ENCODE peak calls at places on chromosomes 12 and 14, in six cellular contexts. One of them, this sample, is unnamed.

GRCh38 chr14:68278568-68279436 is 459.2 kb downstream of the RAD51B start:
- DNase-seq in lower leg skin: no peak
- DNase-seq in astrocyte of the spinal cord: peak; percentile 87
- DNase-seq in heart right ventricle: no peak
- DNase-seq in GM12865: peak; percentile 47
- DNase-seq in choroid plexus epithelial cell: peak; percentile 61
- DNase-seq in this sample: no peak

GRCh38 chr12:58254463-58254862 is 313.1 kb downstream of the ATP23 start:
- DNase-seq in lower leg skin: no peak
- DNase-seq in astrocyte of the spinal cord: no peak
- DNase-seq in heart right ventricle: no peak
- DNase-seq in GM12865: no peak
- DNase-seq in choroid plexus epithelial cell: no peak
- DNase-seq in this sample: no peak

GRCh38 chr12:131407221-131408035 is 303.5 kb upstream of the SFSWAP start:
- DNase-seq in lower leg skin: no peak
- DNase-seq in astrocyte of the spinal cord: no peak
- DNase-seq in heart right ventricle: no peak
- DNase-seq in GM12865: no peak
- DNase-seq in choroid plexus epithelial cell: no peak
- DNase-seq in this sample: no peak

GRCh38 chr12:123404581-123404980 is 20.6 kb downstream of the KMT5A start:
- DNase-seq in lower leg skin: no peak
- DNase-seq in astrocyte of the spinal cord: no peak
- DNase-seq in heart right ventricle: no peak
- DNase-seq in GM12865: no peak
- DNase-seq in choroid plexus epithelial cell: no peak
- DNase-seq in this sample: no peak

GRCh38 chr12:43370299-43370698 is 181.7 kb downstream of the ADAMTS20 start:
- DNase-seq in lower leg skin: no peak
- DNase-seq in astrocyte of the spinal cord: peak; percentile 47
- DNase-seq in heart right ventricle: no peak
- DNase-seq in GM12865: no peak
- DNase-seq in choroid plexus epithelial cell: peak; percentile 79
- DNase-seq in this sample: no peak

GRCh38 chr12:97194551-97194950 is 268.1 kb upstream of the RMST start:
- DNase-seq in lower leg skin: no peak
- DNase-seq in astrocyte of the spinal cord: no peak
- DNase-seq in heart right ventricle: no peak
- DNase-seq in GM12865: no peak
- DNase-seq in choroid plexus epithelial cell: no peak
- DNase-seq in this sample: no peak

GRCh38 chr12:1833596-1834028 is 13.2 kb downstream of the LRTM2 start:
- DNase-seq in lower leg skin: no peak
- DNase-seq in astrocyte of the spinal cord: no peak
- DNase-seq in heart right ventricle: no peak
- DNase-seq in GM12865: no peak
- DNase-seq in choroid plexus epithelial cell: no peak
- DNase-seq in this sample: peak; percentile 0

GRCh38 chr12:12872934-12873275 is 18.5 kb upstream of the GPRC5A start:
- DNase-seq in lower leg skin: no peak
- DNase-seq in astrocyte of the spinal cord: peak; percentile 59
- DNase-seq in heart right ventricle: no peak
- DNase-seq in GM12865: no peak
- DNase-seq in choroid plexus epithelial cell: peak; percentile 37
- DNase-seq in this sample: no peak

GRCh38 chr12:3218846-3219632 is 141.9 kb downstream of the TSPAN9 start:
- DNase-seq in lower leg skin: no peak
- DNase-seq in astrocyte of the spinal cord: no peak
- DNase-seq in heart right ventricle: no peak
- DNase-seq in GM12865: no peak
- DNase-seq in choroid plexus epithelial cell: no peak
- DNase-seq in this sample: peak; percentile 37

GRCh38 chr14:41925409-41925808 is 318.7 kb downstream of the LRFN5 start:
- DNase-seq in lower leg skin: no peak
- DNase-seq in astrocyte of the spinal cord: peak; percentile 32
- DNase-seq in heart right ventricle: no peak
- DNase-seq in GM12865: no peak
- DNase-seq in choroid plexus epithelial cell: peak; percentile 43
- DNase-seq in this sample: no peak

GRCh38 chr12:54558311-54558710 is 8.9 kb downstream of the PDE1B start:
- DNase-seq in lower leg skin: no peak
- DNase-seq in astrocyte of the spinal cord: no peak
- DNase-seq in heart right ventricle: no peak
- DNase-seq in GM12865: no peak
- DNase-seq in choroid plexus epithelial cell: no peak
- DNase-seq in this sample: no peak

GRCh38 chr12:95646781-95647184 is 95.5 kb upstream of the USP44 start:
- DNase-seq in lower leg skin: peak; percentile 59
- DNase-seq in astrocyte of the spinal cord: peak; percentile 78
- DNase-seq in heart right ventricle: no peak
- DNase-seq in GM12865: no peak
- DNase-seq in choroid plexus epithelial cell: peak; percentile 83
- DNase-seq in this sample: peak; percentile 43

GRCh38 chr14:72889366-72889765 is 4.5 kb downstream of the DPF3 start:
- DNase-seq in lower leg skin: no peak
- DNase-seq in astrocyte of the spinal cord: no peak
- DNase-seq in heart right ventricle: no peak
- DNase-seq in GM12865: no peak
- DNase-seq in choroid plexus epithelial cell: no peak
- DNase-seq in this sample: no peak

GRCh38 chr12:78584695-78585094 is 279.9 kb upstream of the SYT1 start:
- DNase-seq in lower leg skin: no peak
- DNase-seq in astrocyte of the spinal cord: peak; percentile 11
- DNase-seq in heart right ventricle: no peak
- DNase-seq in GM12865: peak; percentile 41
- DNase-seq in choroid plexus epithelial cell: peak; percentile 35
- DNase-seq in this sample: no peak

GRCh38 chr12:33994857-33995808 is 27.2 kb upstream of the ALG10 start:
- DNase-seq in lower leg skin: no peak
- DNase-seq in astrocyte of the spinal cord: no peak
- DNase-seq in heart right ventricle: no peak
- DNase-seq in GM12865: no peak
- DNase-seq in choroid plexus epithelial cell: no peak
- DNase-seq in this sample: no peak

GRCh38 chr14:77353469-77354141 is 23.3 kb downstream of the TMED8 start:
- DNase-seq in lower leg skin: no peak
- DNase-seq in astrocyte of the spinal cord: no peak
- DNase-seq in heart right ventricle: no peak
- DNase-seq in GM12865: no peak
- DNase-seq in choroid plexus epithelial cell: no peak
- DNase-seq in this sample: no peak

GRCh38 chr14:34873591-34874385 is 1.4 kb downstream of the BAZ1A start:
- DNase-seq in lower leg skin: peak; percentile 97
- DNase-seq in astrocyte of the spinal cord: peak; percentile 71
- DNase-seq in heart right ventricle: peak; percentile 90
- DNase-seq in GM12865: peak; percentile 92
- DNase-seq in choroid plexus epithelial cell: peak; percentile 36
- DNase-seq in this sample: peak; percentile 95

GRCh38 chr12:76346798-76347420 is 1.3 kb downstream of the BBS10 start:
- DNase-seq in lower leg skin: no peak
- DNase-seq in astrocyte of the spinal cord: peak; percentile 73
- DNase-seq in heart right ventricle: peak; percentile 35
- DNase-seq in GM12865: peak; percentile 66
- DNase-seq in choroid plexus epithelial cell: peak; percentile 85
- DNase-seq in this sample: no peak
- H3K4me3 ChIP-seq in lower leg skin: no peak overlapping the region
- H3K4me3 ChIP-seq in astrocyte of the spinal cord: peak overlapping the region; percentile 82
- H3K4me3 ChIP-seq in heart right ventricle: peak overlapping the region; percentile 78
- H3K4me3 ChIP-seq in GM12865: peak overlapping the region; percentile 85
- H3K4me3 ChIP-seq in choroid plexus epithelial cell: peak overlapping the region; percentile 91
- H3K4me3 ChIP-seq in this sample: peak overlapping the region; percentile 100

GRCh38 chr12:66014818-66015217 is 115.7 kb downstream of the LLPH start:
- DNase-seq in lower leg skin: no peak
- DNase-seq in astrocyte of the spinal cord: peak; percentile 25
- DNase-seq in heart right ventricle: no peak
- DNase-seq in GM12865: no peak
- DNase-seq in choroid plexus epithelial cell: peak; percentile 26
- DNase-seq in this sample: no peak

GRCh38 chr12:66024966-66025365 is 105.6 kb downstream of the LLPH start:
- DNase-seq in lower leg skin: no peak
- DNase-seq in astrocyte of the spinal cord: no peak
- DNase-seq in heart right ventricle: no peak
- DNase-seq in GM12865: no peak
- DNase-seq in choroid plexus epithelial cell: no peak
- DNase-seq in this sample: no peak

GRCh38 chr12:66025477-66025876 is 105.1 kb downstream of the LLPH start:
- DNase-seq in lower leg skin: no peak
- DNase-seq in astrocyte of the spinal cord: peak; percentile 51
- DNase-seq in heart right ventricle: no peak
- DNase-seq in GM12865: no peak
- DNase-seq in choroid plexus epithelial cell: no peak
- DNase-seq in this sample: no peak

GRCh38 chr12:66017736-66018135 is 112.8 kb downstream of the LLPH start:
- DNase-seq in lower leg skin: no peak
- DNase-seq in astrocyte of the spinal cord: no peak
- DNase-seq in heart right ventricle: no peak
- DNase-seq in GM12865: no peak
- DNase-seq in choroid plexus epithelial cell: no peak
- DNase-seq in this sample: no peak

DNA sequence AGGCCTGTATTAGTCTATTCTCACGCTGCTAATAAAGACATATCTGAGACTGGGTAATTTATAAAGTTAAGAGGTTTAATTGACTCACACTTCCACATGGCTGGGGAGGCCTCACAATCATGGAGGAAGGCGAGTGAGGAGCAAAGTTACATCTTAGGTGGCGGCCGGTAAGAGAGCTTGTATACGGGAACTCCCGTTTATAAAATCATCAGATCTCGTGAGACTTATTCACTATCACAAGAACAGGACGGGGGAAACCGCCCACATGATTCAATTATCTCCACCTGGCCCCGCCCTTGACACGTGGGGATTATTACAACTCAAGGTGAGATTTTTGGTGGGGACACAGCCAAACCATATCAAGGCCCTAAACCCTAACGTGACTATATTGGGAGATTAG is 110.1 kb downstream of the LLPH start:
- DNase-seq in lower leg skin: no peak
- DNase-seq in astrocyte of the spinal cord: no peak
- DNase-seq in heart right ventricle: no peak
- DNase-seq in GM12865: no peak
- DNase-seq in choroid plexus epithelial cell: no peak
- DNase-seq in this sample: no peak
- H3K4me3 ChIP-seq in lower leg skin: no peak overlapping the region
- H3K4me3 ChIP-seq in astrocyte of the spinal cord: no peak overlapping the region
- H3K4me3 ChIP-seq in heart right ventricle: no peak overlapping the region
- H3K4me3 ChIP-seq in GM12865: no peak overlapping the region
- H3K4me3 ChIP-seq in choroid plexus epithelial cell: no peak overlapping the region
- H3K4me3 ChIP-seq in this sample: no peak overlapping the region

DNA sequence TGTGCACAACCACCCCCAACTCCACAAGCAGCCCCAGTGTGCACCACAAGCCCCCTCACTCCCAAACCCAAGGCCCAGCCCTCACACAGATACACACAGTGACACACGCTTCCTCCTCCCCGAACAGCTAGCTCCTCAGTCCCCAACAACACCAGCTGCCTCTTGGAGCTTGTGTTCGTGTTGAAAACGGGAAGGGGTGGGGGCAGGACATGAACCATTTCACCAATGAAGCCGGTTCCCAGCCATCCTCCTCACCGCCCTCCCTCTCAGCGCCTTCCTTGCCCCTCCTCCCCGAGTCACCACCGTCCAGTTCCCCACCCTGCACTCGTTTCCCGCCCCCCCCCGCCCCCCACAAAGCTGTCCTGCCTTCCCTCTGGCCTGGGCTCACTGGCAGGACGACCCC is 349 bp upstream of the GPR162 start:
- DNase-seq in lower leg skin: peak; percentile 93
- DNase-seq in astrocyte of the spinal cord: peak; percentile 67
- DNase-seq in heart right ventricle: peak; percentile 84
- DNase-seq in GM12865: no peak
- DNase-seq in choroid plexus epithelial cell: peak; percentile 83
- DNase-seq in this sample: peak; percentile 91
- H3K4me3 ChIP-seq in lower leg skin: peak overlapping the region; percentile 10
- H3K4me3 ChIP-seq in astrocyte of the spinal cord: peak overlapping the region; percentile 52
- H3K4me3 ChIP-seq in heart right ventricle: peak overlapping the region; percentile 52
- H3K4me3 ChIP-seq in GM12865: no peak overlapping the region
- H3K4me3 ChIP-seq in choroid plexus epithelial cell: peak overlapping the region; percentile 58
- H3K4me3 ChIP-seq in this sample: peak overlapping the region; percentile 58

GRCh38 chr14:98167253-98167652 is 1104.7 kb downstream of the BCL11B start:
- DNase-seq in lower leg skin: no peak
- DNase-seq in astrocyte of the spinal cord: no peak
- DNase-seq in heart right ventricle: no peak
- DNase-seq in GM12865: no peak
- DNase-seq in choroid plexus epithelial cell: no peak
- DNase-seq in this sample: no peak
- H3K4me3 ChIP-seq in lower leg skin: no peak overlapping the region
- H3K4me3 ChIP-seq in astrocyte of the spinal cord: no peak overlapping the region
- H3K4me3 ChIP-seq in heart right ventricle: no peak overlapping the region
- H3K4me3 ChIP-seq in GM12865: no peak overlapping the region
- H3K4me3 ChIP-seq in choroid plexus epithelial cell: no peak overlapping the region
- H3K4me3 ChIP-seq in this sample: no peak overlapping the region

GRCh38 chr12:24947541-24948451 is 1.1 kb downstream of the BCAT1 start:
- DNase-seq in lower leg skin: no peak
- DNase-seq in astrocyte of the spinal cord: peak; percentile 35
- DNase-seq in heart right ventricle: no peak
- DNase-seq in GM12865: peak; percentile 37
- DNase-seq in choroid plexus epithelial cell: peak; percentile 33
- DNase-seq in this sample: no peak

GRCh38 chr12:24943947-24944597 is 4.8 kb downstream of the BCAT1 start:
- DNase-seq in lower leg skin: no peak
- DNase-seq in astrocyte of the spinal cord: peak; percentile 62
- DNase-seq in heart right ventricle: no peak
- DNase-seq in GM12865: no peak
- DNase-seq in choroid plexus epithelial cell: peak; percentile 75
- DNase-seq in this sample: no peak

GRCh38 chr12:24944598-24944975 is 4.3 kb downstream of the BCAT1 start:
- DNase-seq in lower leg skin: no peak
- DNase-seq in astrocyte of the spinal cord: no peak
- DNase-seq in heart right ventricle: no peak
- DNase-seq in GM12865: no peak
- DNase-seq in choroid plexus epithelial cell: no peak
- DNase-seq in this sample: no peak

GRCh38 chr12:24945822-24946221 is 3.1 kb downstream of the BCAT1 start:
- DNase-seq in lower leg skin: no peak
- DNase-seq in astrocyte of the spinal cord: no peak
- DNase-seq in heart right ventricle: no peak
- DNase-seq in GM12865: no peak
- DNase-seq in choroid plexus epithelial cell: no peak
- DNase-seq in this sample: no peak

GRCh38 chr12:24945039-24945438 is 3.9 kb downstream of the BCAT1 start:
- DNase-seq in lower leg skin: no peak
- DNase-seq in astrocyte of the spinal cord: no peak
- DNase-seq in heart right ventricle: no peak
- DNase-seq in GM12865: no peak
- DNase-seq in choroid plexus epithelial cell: no peak
- DNase-seq in this sample: no peak
- H3K4me3 ChIP-seq in lower leg skin: no peak overlapping the region
- H3K4me3 ChIP-seq in astrocyte of the spinal cord: no peak overlapping the region
- H3K4me3 ChIP-seq in heart right ventricle: no peak overlapping the region
- H3K4me3 ChIP-seq in GM12865: no peak overlapping the region
- H3K4me3 ChIP-seq in choroid plexus epithelial cell: no peak overlapping the region
- H3K4me3 ChIP-seq in this sample: no peak overlapping the region